ENCODE peak calls at places on chromosomes 6 and 20, in five cellular contexts. D is CD4-positive, alpha-beta T cell; G is heart left ventricle; P is adrenal gland; S is type B pancreatic cell. I is an unnamed sample.
A peak's percentile ranks its signal among the peaks of the same experiment; 100 is the strongest.

GRCh38 chr6:2111162-2111677 is 134.2 kb downstream of the GMDS start:
- DNase-seq in D (no peak), G (no peak), P (no peak), S (no peak), I (no peak)

GRCh38 chr6:44735631-44735963 is 348.1 kb downstream of the CDC5L start:
- DNase-seq in D (no peak), G (no peak), P (no peak), S (no peak), I (no peak)

GRCh38 chr6:56851104-56851503 is 103.8 kb upstream of the BEND6 start:
- DNase-seq in D (no peak), G (no peak), P (no peak), S (no peak), I (no peak)

GRCh38 chr6:140494321-140495085 is 1120.1 kb upstream of the CITED2 start:
- DNase-seq in D (no peak), G (no peak), P (no peak), S (no peak), I (no peak)

GRCh38 chr6:133092771-133093170 is 148.4 kb upstream of the EYA4 start:
- DNase-seq in D (no peak), G (no peak), P (no peak), S (no peak), I (no peak)

GRCh38 chr6:12238191-12238590 is 52.0 kb upstream of the EDN1 start:
- DNase-seq in D (no peak), G (no peak), P (no peak), S (no peak), I (no peak)

GRCh38 chr6:34834789-34835518 is 43.1 kb downstream of the BLTP3A start:
- DNase-seq in D (no peak), G (no peak), P (peak; percentile 38), S (no peak), I (no peak)

GRCh38 chr6:132937466-132937906 is 123.1 kb downstream of the RPS12 start:
- DNase-seq in D (no peak), G (peak; percentile 22), P (no peak), S (no peak), I (no peak)

GRCh38 chr20:34316191-34316814 is 13.1 kb upstream of the AHCY start:
- DNase-seq in D (no peak), G (no peak), P (no peak), S (no peak), I (no peak)

GRCh38 chr6:3340891-3341290 is 82.1 kb downstream of the PSMG4 start:
- DNase-seq in D (no peak), G (no peak), P (no peak), S (no peak), I (no peak)

GRCh38 chr20:3919352-3919751 is 30.2 kb downstream of the PANK2 start:
- DNase-seq in D (no peak), G (no peak), P (no peak), S (no peak), I (no peak)

GRCh38 chr6:142112451-142113061 is 20.2 kb upstream of the GJE1 start:
- DNase-seq in D (peak; percentile 57), G (peak; percentile 51), P (peak; percentile 54), S (peak; percentile 68), I (no peak)

GRCh38 chr6:101413773-101414172 is 20.3 kb downstream of the GRIK2 start:
- DNase-seq in D (no peak), G (no peak), P (no peak), S (no peak), I (no peak)

GRCh38 chr20:7772376-7772775 is 167.9 kb downstream of the HAO1 start:
- DNase-seq in D (no peak), G (no peak), P (no peak), S (no peak), I (no peak)

GRCh38 chr6:82264321-82264720 is 16.8 kb upstream of the IBTK start:
- DNase-seq in D (no peak), G (no peak), P (no peak), S (no peak), I (no peak)

GRCh38 chr6:7052441-7052936 is 55.3 kb upstream of the RREB1 start:
- DNase-seq in D (peak; percentile 7), G (peak; percentile 59), P (peak; percentile 90), S (no peak), I (no peak)

GRCh38 chr6:32622545-32623401 is 14.4 kb upstream of the HLA-DQA1 start:
- DNase-seq in D (peak; percentile 19), G (no peak), P (no peak), S (no peak), I (peak; percentile 42)

GRCh38 chr6:5302995-5303622 is 41.8 kb downstream of the FARS2 start:
- DNase-seq in D (peak; percentile 54), G (peak; percentile 34), P (peak; percentile 31), S (no peak), I (peak; percentile 40)

GRCh38 chr6:20797597-20797996 is 263.3 kb downstream of the CDKAL1 start:
- DNase-seq in D (no peak), G (no peak), P (no peak), S (no peak), I (no peak)

GRCh38 chr6:119483936-119484335 is 134.4 kb upstream of the MAN1A1 start:
- DNase-seq in D (no peak), G (no peak), P (no peak), S (no peak), I (no peak)

GRCh38 chr6:91659881-91660280 is 1073.0 kb upstream of the MAP3K7 start:
- DNase-seq in D (no peak), G (no peak), P (no peak), S (no peak), I (no peak)

GRCh38 chr6:18047406-18047805 is 60.0 kb upstream of the KIF13A start:
- DNase-seq in D (no peak), G (no peak), P (no peak), S (no peak), I (no peak)

GRCh38 chr6:56297022-56297995 is 49.9 kb upstream of the COL21A1 start:
- DNase-seq in D (no peak), G (no peak), P (no peak), S (no peak), I (no peak)

GRCh38 chr20:688809-689208 is 13.2 kb upstream of the SCRT2 start:
- DNase-seq in D (no peak), G (no peak), P (peak; percentile 52), S (no peak), I (no peak)

GRCh38 chr6:26056583-26057350 is 30.5 kb upstream of the HFE start:
- DNase-seq in D (no peak), G (peak; percentile 30), P (peak; percentile 44), S (no peak), I (no peak)

GRCh38 chr20:40807094-40807623 is 118.1 kb upstream of the MAFB start:
- DNase-seq in D (no peak), G (no peak), P (no peak), S (peak; percentile 52), I (no peak)

GRCh38 chr20:62011403-62011791 is 54.3 kb downstream of the TAF4 start:
- DNase-seq in D (no peak), G (no peak), P (no peak), S (no peak), I (no peak)

GRCh38 chr6:142851601-142852000 is 93.4 kb downstream of the HIVEP2 start:
- DNase-seq in D (no peak), G (no peak), P (no peak), S (no peak), I (no peak)

GRCh38 chr6:46862381-46862780 is 59.4 kb downstream of the ADGRF5 start:
- DNase-seq in D (no peak), G (no peak), P (no peak), S (no peak), I (no peak)
- TF ChIP-seq CTCF in D (no peak), G (no peak), P (no peak), S (peak; percentile 26), I (no peak)

GRCh38 chr6:37514377-37514776 is 14.7 kb upstream of the CCDC167 start:
- DNase-seq in D (no peak), G (no peak), P (no peak), S (no peak), I (no peak)
- TF ChIP-seq CTCF in D (no peak), G (no peak), P (no peak), S (no peak), I (no peak)

GRCh38 chr6:47094351-47094925 is 52.3 kb upstream of the ADGRF1 start:
- DNase-seq in D (no peak), G (no peak), P (no peak), S (no peak), I (no peak)

GRCh38 chr6:47093169-47093568 is 51.0 kb upstream of the ADGRF1 start:
- DNase-seq in D (no peak), G (no peak), P (no peak), S (no peak), I (no peak)

GRCh38 chr6:47097092-47097945 is 55.2 kb upstream of the ADGRF1 start:
- DNase-seq in D (peak; percentile 23), G (peak; percentile 67), P (peak; percentile 55), S (no peak), I (no peak)

GRCh38 chr6:47098570-47098993 is 56.5 kb upstream of the ADGRF1 start:
- DNase-seq in D (no peak), G (no peak), P (peak; percentile 40), S (no peak), I (no peak)

DNA sequence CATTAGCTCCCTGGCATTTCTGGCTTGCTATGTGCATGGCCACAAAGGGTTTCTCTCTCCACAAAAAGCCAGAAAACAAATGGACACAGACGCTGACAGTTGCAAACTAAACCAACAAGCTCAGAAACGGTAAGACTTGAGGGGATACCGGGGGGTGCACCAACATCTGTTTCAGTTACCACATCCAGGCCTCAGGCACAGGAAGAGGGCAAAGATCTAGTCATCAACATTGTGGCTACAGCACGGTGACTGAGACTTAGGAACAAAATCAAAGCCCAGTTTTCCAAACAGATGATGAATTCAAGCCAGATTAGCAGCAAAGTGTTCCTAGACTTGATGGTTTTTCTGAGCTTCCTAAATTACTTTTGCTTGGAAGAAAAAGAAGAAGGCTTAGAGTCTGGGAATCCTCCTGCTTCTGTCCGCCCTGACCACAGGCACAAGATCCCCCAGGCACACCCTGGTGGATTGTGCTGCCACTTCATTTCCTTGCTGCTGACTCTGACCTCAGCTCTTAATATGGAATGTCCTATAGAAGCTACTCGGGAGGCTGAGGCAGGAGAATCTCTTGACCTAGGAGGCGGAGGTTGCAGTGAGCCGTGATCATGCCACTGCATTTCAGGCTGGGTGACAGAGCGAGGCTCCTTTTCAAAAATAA is 54.2 kb upstream of the ADGRF1 start:
- DNase-seq in D (no peak), G (no peak), P (no peak), S (no peak), I (no peak)
- TF ChIP-seq CTCF in D (no peak), G (no peak), P (no peak), S (no peak), I (no peak)

DNA sequence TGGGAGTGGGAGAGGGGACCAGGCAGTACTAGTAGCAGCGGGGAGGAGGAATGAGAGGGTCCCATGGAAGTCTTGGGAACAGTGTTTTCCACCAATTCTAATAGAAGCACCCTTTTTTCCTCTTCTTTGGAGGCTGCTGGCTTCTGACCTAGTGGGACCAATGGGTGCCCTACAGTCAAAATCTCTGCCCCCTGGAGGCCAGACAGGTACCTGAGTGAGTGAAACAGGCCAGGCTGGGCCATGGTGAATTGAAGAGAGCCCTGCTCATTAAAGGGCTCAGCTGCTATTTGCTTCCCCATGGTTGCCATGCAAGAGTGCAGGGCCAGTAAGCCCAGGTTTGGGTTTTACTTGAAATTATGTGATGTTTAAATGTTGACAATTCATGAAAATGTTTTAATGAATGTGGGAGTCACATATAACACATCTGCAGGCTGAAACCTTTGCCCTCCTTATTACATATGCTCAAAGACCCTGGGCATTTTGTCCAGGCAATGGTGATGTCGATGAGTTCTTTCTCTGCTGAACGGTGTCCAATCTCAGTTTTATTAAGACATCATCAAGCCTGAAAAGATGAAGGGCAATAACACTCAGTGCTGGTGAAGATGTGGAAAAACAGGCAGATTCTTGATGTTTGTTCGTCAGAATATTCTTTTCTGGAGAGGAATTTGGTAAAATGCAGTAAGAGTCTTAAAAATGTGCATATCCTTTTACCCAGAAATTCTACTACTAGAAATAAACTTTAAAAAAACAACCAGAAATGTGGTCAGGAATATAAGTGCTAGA is 42.3 kb upstream of the OCSTAMP start:
- DNase-seq in D (no peak), G (no peak), P (no peak), S (no peak), I (no peak)
- TF ChIP-seq CTCF in D (no peak), G (no peak), P (no peak), S (no peak), I (no peak)

I was measured in activated B cell treated with CpG ODN at 0.5 μM for 24 hours.